ENCODE peak calls at places on chromosome 12, in seven cellular contexts. P is neuronal stem cell, S is H1, O is mesendoderm, I is IMR-90, W is mesenchymal stem cell, J is trophoblast cell. G is an unnamed sample.

GRCh38 chr12:54060975-54061778 is 7.5 kb downstream of the HOXC4 start:
- DNase-seq in I (no peak), S (no peak), O (no peak), J (peak; percentile 64), W (no peak), P (no peak), G (no peak)

GRCh38 chr12:131735863-131736806 is 25.2 kb downstream of the SFSWAP start:
- DNase-seq in I (no peak), W (no peak), S (no peak), O (no peak), P (no peak), J (peak; percentile 7), G (no peak)

GRCh38 chr12:26125451-26126339 is 858 bp upstream of the BHLHE41 start:
- DNase-seq in S (no peak), P (peak; percentile 65), J (peak; percentile 91), W (peak; percentile 83), I (peak; percentile 73), O (peak; percentile 85), G (peak; percentile 87)

GRCh38 chr12:64679487-64679983 is 69.2 kb downstream of the RASSF3 start:
- DNase-seq in I (peak; percentile 65), W (no peak), O (no peak), S (no peak), J (no peak), P (no peak), G (no peak)

GRCh38 chr12:53208877-53209463 is 1.9 kb upstream of the ITGB7 start:
- DNase-seq in W (no peak), I (no peak), P (no peak), S (no peak), O (no peak), J (no peak), G (no peak)

GRCh38 chr12:60830381-60830780 is 1234.6 kb downstream of the SLC16A7 start:
- DNase-seq in S (no peak), P (no peak), I (peak; percentile 23), O (no peak), J (no peak), W (no peak), G (no peak)

GRCh38 chr12:124456133-124456651 is 111.2 kb downstream of the NCOR2 start:
- DNase-seq in P (no peak), I (no peak), O (no peak), J (no peak), S (no peak), W (no peak), G (no peak)

GRCh38 chr12:131494741-131495524 is 216.0 kb upstream of the SFSWAP start:
- DNase-seq in W (no peak), S (no peak), I (no peak), O (no peak), J (no peak), P (no peak), G (peak; percentile 20)

GRCh38 chr12:6863033-6863432 is 4.3 kb upstream of the TPI1 start:
- DNase-seq in I (no peak), S (no peak), O (no peak), P (no peak), J (no peak), W (no peak), G (no peak)

GRCh38 chr12:2386566-2386965 is 333.8 kb downstream of the CACNA1C start:
- DNase-seq in J (no peak), O (no peak), W (no peak), I (no peak), S (no peak), P (no peak), G (peak; percentile 20)

GRCh38 chr12:105341010-105341409 is 10.5 kb downstream of the C12orf75 start:
- DNase-seq in O (no peak), I (peak; percentile 87), J (no peak), P (no peak), W (no peak), S (no peak), G (no peak)

GRCh38 chr12:55698965-55699364 is 8.7 kb downstream of the ITGA7 start:
- DNase-seq in I (no peak), W (no peak), S (no peak), O (no peak), P (no peak), J (no peak), G (no peak)

GRCh38 chr12:50276912-50277671 is 6.2 kb downstream of the LIMA1 start:
- DNase-seq in J (peak; percentile 87), P (no peak), S (no peak), W (no peak), I (peak; percentile 23), O (no peak), G (no peak)
- H2AK5ac ChIP-seq in J (no peak overlapping the region), P (no peak overlapping the region), S (no peak overlapping the region), W (no peak overlapping the region), I (peak overlapping the region; percentile 31), O (no peak overlapping the region), G (no peak overlapping the region)

GRCh38 chr12:69258655-69259054 is 19.3 kb downstream of the CPSF6 start:
- DNase-seq in I (no peak), O (no peak), W (no peak), S (no peak), J (no peak), P (no peak), G (no peak)

GRCh38 chr12:69252033-69252432 is 12.7 kb downstream of the CPSF6 start:
- DNase-seq in O (peak; percentile 57), J (no peak), S (no peak), W (peak; percentile 58), I (no peak), P (no peak), G (no peak)

GRCh38 chr12:69254857-69255256 is 15.5 kb downstream of the CPSF6 start:
- DNase-seq in I (no peak), O (no peak), P (no peak), S (no peak), W (no peak), J (peak; percentile 48), G (no peak)

GRCh38 chr12:69254046-69254445 is 14.7 kb downstream of the CPSF6 start:
- DNase-seq in I (peak; percentile 46), O (peak; percentile 75), S (no peak), W (peak; percentile 56), J (peak; percentile 90), P (peak; percentile 18), G (no peak)
- H2AK5ac ChIP-seq in I (no peak overlapping the region), O (no peak overlapping the region), S (no peak overlapping the region), W (no peak overlapping the region), J (no peak overlapping the region), P (no peak overlapping the region), G (no peak overlapping the region)

DNA sequence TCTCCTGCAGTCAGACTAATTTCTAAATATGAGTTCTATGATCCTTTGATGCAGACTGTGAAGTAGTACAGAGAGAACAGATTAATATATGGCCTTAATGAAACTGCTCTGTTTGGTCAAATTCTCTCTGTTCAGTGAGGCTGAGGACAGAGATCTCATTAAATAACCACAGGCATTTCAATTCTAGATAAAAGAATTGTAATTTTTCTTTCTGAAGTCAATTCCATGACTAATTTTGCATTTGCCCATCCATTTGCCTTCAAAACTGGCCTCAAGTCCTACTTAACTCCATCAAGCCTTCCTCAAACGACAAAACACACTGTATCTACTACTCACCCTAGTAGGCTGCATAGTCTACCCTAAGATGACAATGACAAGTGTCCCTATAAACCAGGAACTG is 67.1 kb downstream of the DUSP16 start:
- DNase-seq in W (no peak), O (no peak), I (no peak), P (no peak), J (no peak), S (no peak), G (no peak)
- H2AK5ac ChIP-seq in W (no peak overlapping the region), O (no peak overlapping the region), I (no peak overlapping the region), P (no peak overlapping the region), J (no peak overlapping the region), S (no peak overlapping the region), G (no peak overlapping the region)

GRCh38 chr12:95653761-95654546 is 102.7 kb upstream of the USP44 start:
- DNase-seq in S (no peak), J (peak; percentile 97), O (no peak), P (peak; percentile 43), I (peak; percentile 96), W (peak; percentile 84), G (no peak)
- H2AK5ac ChIP-seq in S (no peak overlapping the region), J (no peak overlapping the region), O (no peak overlapping the region), P (no peak overlapping the region), I (peak overlapping the region; percentile 100), W (no peak overlapping the region), G (no peak overlapping the region)

DNA sequence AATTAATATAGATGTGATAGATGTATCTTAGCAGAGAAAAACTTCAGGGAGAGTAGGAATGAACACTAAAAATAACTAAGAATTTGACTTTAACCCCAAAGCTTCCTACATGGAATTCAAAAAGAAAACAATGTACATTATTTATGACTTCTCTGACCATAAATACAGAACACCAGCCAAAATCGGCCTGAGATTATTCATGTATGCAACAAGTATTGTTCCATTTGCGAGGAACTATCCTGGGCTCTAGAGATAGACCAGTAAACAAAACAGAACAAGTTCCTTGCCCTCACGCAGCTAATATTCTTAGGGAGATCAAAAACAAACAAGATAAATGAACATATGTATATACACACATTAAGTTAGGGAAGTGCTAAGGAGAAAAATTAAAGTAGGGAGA is 432.3 kb upstream of the SOX5 start:
- DNase-seq in W (no peak), P (no peak), S (no peak), O (no peak), J (no peak), I (peak; percentile 32), G (no peak)
- H2AK5ac ChIP-seq in W (no peak overlapping the region), P (no peak overlapping the region), S (no peak overlapping the region), O (no peak overlapping the region), J (no peak overlapping the region), I (peak overlapping the region; percentile 83), G (no peak overlapping the region)

GRCh38 chr12:107308310-107308709 is 215.0 kb upstream of the CRY1 start:
- DNase-seq in P (no peak), S (no peak), O (no peak), W (no peak), J (no peak), I (no peak), G (no peak)

GRCh38 chr12:107306141-107306670 is 212.9 kb upstream of the CRY1 start:
- DNase-seq in P (no peak), I (no peak), W (no peak), O (no peak), S (no peak), J (no peak), G (no peak)

GRCh38 chr12:107311682-107312081 is 218.3 kb upstream of the CRY1 start:
- DNase-seq in O (no peak), W (no peak), I (no peak), J (no peak), P (no peak), S (no peak), G (no peak)

GRCh38 chr12:107309020-107309419 is 215.7 kb upstream of the CRY1 start:
- DNase-seq in S (no peak), J (no peak), I (no peak), O (no peak), W (no peak), P (no peak), G (no peak)

DNA sequence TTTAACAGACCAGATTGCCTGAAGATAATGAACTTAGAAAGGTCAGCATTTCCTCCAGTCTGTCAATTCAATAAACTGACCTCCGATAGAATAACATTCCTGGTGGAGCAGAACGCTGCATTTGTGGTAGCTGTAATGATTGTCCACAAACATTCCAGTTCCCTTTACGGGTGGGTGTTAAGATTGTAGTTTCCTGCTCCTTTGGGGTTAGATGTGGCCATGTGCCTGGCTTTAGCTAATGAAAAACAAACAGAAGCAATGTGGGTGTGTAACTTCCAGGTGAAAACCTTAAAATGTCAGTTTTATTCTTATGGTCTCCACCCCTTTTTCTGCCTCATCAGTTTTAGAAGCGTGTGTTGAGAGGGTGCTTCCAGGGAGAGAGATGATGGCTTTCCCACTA is 217.3 kb upstream of the CRY1 start:
- DNase-seq in O (no peak), W (no peak), J (no peak), P (no peak), S (no peak), I (no peak), G (no peak)
- H2AK5ac ChIP-seq in O (no peak overlapping the region), W (no peak overlapping the region), J (no peak overlapping the region), P (no peak overlapping the region), S (no peak overlapping the region), I (no peak overlapping the region), G (no peak overlapping the region)

GRCh38 chr12:113466770-113467153 is 4.9 kb downstream of the LHX5 start:
- DNase-seq in J (no peak), O (no peak), I (no peak), P (no peak), W (no peak), S (no peak), G (no peak)
- H2AK5ac ChIP-seq in J (no peak overlapping the region), O (no peak overlapping the region), I (no peak overlapping the region), P (peak overlapping the region; percentile 36), W (no peak overlapping the region), S (peak overlapping the region; percentile 100), G (no peak overlapping the region)